ENCODE peak calls at places on chromosomes 5 and 9, in five cellular contexts. X, N, W, T and Q are unnamed samples.

GRCh38 chr9:85716031-85716877 is 25.5 kb downstream of the AGTPBP1 start:
- DNase-seq in X (no peak), N (no peak), W (no peak), T (no peak), Q (peak)

GRCh38 chr9:89740722-89741121 is 135.9 kb downstream of the GADD45G start:
- DNase-seq in X (no peak), N (peak), W (no peak), T (no peak), Q (no peak)

GRCh38 chr5:149636861-149637246 is 55.6 kb downstream of the ARHGEF37 start:
- DNase-seq in X (peak), N (peak), W (no peak), T (peak), Q (peak)

GRCh38 chr9:93476924-93477323 is 23.5 kb upstream of the FAM120AOS start:
- DNase-seq in X (no peak), N (no peak), W (no peak), T (no peak), Q (no peak)

GRCh38 chr5:31664566-31664965 is 25.6 kb downstream of the PDZD2 start:
- DNase-seq in X (peak), N (no peak), W (no peak), T (peak), Q (peak)

GRCh38 chr5:176352116-176352878 is 9.3 kb downstream of the KIAA1191 start:
- DNase-seq in X (no peak), N (no peak), W (no peak), T (no peak), Q (no peak)

GRCh38 chr9:90099262-90099982 is 494.6 kb downstream of the GADD45G start:
- DNase-seq in X (no peak), N (no peak), W (no peak), T (no peak), Q (peak)

GRCh38 chr9:132144708-132145365 is 17.0 kb upstream of the NTNG2 start:
- DNase-seq in X (no peak), N (peak), W (no peak), T (no peak), Q (no peak)

GRCh38 chr5:157827429-157827828 is 31.5 kb downstream of the CLINT1 start:
- DNase-seq in X (no peak), N (no peak), W (no peak), T (no peak), Q (no peak)

GRCh38 chr5:120734033-120734432 is 269.9 kb downstream of the PRR16 start:
- DNase-seq in X (no peak), N (no peak), W (no peak), T (no peak), Q (peak)

GRCh38 chr5:9613360-9613759 is 16.8 kb downstream of the TAS2R1 start:
- DNase-seq in X (no peak), N (no peak), W (no peak), T (no peak), Q (no peak)

GRCh38 chr5:1737790-1738405 is 61.7 kb downstream of the MRPL36 start:
- DNase-seq in X (peak), N (no peak), W (no peak), T (no peak), Q (peak)

GRCh38 chr9:135087489-135087791 is at the start of gene OLFM1:
- DNase-seq in X (peak), N (peak), W (peak), T (peak), Q (peak)

GRCh38 chr5:69285448-69286116 is 47.0 kb downstream of the CCDC125 start:
- DNase-seq in X (no peak), N (no peak), W (no peak), T (no peak), Q (peak)

GRCh38 chr9:3865373-3865772 is 339.6 kb upstream of the RFX3 start:
- DNase-seq in X (no peak), N (no peak), W (no peak), T (no peak), Q (no peak)

GRCh38 chr5:109901628-109901981 is 211.9 kb downstream of the MAN2A1 start:
- DNase-seq in X (no peak), N (no peak), W (no peak), T (no peak), Q (no peak)

GRCh38 chr5:109903061-109903460 is 213.3 kb downstream of the MAN2A1 start:
- DNase-seq in X (no peak), N (no peak), W (no peak), T (no peak), Q (no peak)

GRCh38 chr5:109898547-109899544 is 209.1 kb downstream of the MAN2A1 start:
- DNase-seq in X (no peak), N (no peak), W (no peak), T (no peak), Q (no peak)

GRCh38 chr5:109900911-109901627 is 211.3 kb downstream of the MAN2A1 start:
- DNase-seq in X (no peak), N (no peak), W (no peak), T (no peak), Q (no peak)

DNA sequence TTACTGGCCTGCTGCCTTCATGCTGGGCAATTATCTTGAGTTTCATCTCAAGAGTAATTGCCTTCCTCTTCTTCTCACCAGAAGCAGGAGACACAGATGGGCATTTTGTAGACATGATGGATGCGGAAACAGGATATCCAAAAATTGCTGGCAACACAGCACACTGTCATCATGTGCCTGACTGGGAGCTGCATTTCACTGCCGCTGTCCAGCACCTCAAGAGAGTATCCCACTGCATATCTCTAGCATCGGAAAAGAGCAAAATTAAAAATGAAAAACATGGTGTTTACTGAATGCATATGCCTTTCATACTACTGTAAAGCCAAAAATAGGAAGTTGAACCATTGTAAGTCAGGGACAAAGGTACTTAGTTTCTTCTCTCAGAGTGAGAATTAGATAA is 210.7 kb downstream of the MAN2A1 start:
- DNase-seq in X (no peak), N (no peak), W (no peak), T (no peak), Q (no peak)
- H3K4me3 ChIP-seq in X (no peak), N (no peak), W (no peak), T (no peak), Q (no peak)

GRCh38 chr5:139457241-139457640 is 5.3 kb downstream of the ECSCR start:
- DNase-seq in X (no peak), N (no peak), W (no peak), T (no peak), Q (no peak)

GRCh38 chr5:139459451-139459934 is 3.0 kb downstream of the ECSCR start:
- DNase-seq in X (no peak), N (no peak), W (no peak), T (no peak), Q (peak)

GRCh38 chr5:139460457-139460856 is 2.1 kb downstream of the ECSCR start:
- DNase-seq in X (no peak), N (no peak), W (no peak), T (no peak), Q (no peak)

GRCh38 chr5:139457653-139458306 is 4.8 kb downstream of the ECSCR start:
- DNase-seq in X (no peak), N (no peak), W (no peak), T (no peak), Q (no peak)

DNA sequence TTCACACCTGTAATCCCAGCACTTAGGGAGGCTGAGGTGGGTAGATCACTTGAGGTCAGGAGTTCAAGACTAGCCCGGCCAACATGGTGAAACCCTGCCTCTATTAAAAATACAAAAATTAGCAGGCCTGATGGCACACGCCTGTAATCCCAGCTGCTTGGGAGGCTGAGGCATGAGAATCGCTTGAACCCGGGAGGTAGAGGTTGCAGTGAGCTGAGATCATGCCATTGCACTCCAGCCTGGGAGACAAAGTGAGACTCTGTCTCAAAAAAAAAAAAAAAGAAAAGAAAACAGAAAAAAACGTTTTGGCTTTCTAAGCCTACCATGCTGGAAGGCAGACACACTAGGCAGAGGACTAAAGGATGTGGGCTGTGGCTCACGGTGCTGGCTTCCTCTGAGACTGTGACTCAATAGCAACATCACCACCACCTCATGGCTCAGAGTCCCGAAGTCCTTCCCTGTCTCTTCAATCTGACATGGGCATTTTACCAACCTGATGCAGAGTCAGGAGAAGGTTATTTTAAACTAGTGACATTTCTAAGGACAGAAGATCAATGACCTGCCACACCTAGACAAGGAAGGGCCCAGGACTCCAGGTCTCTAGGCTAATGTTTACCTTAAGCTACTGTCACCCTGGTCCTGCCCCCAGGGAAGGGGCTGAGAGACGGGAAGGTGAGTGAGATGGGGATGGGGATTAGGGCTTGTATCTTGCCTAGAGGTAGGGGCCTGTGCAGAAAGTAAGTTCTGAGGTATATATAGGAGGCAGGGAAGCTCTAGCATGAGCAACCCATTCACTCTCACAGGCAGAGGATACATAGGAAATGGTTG is 3.7 kb downstream of the ECSCR start:
- DNase-seq in X (no peak), N (no peak), W (no peak), T (no peak), Q (peak)
- H3K4me3 ChIP-seq in X (no peak), N (no peak), W (no peak), T (no peak), Q (no peak)

GRCh38 chr9:75903785-75904360 is 13.4 kb downstream of the PCSK5 start:
- DNase-seq in X (no peak), N (no peak), W (no peak), T (no peak), Q (no peak)
- H3K4me3 ChIP-seq in X (no peak), N (no peak), W (no peak), T (no peak), Q (no peak)

GRCh38 chr9:31541626-31542025 is 842.8 kb upstream of the ACO1 start:
- DNase-seq in X (no peak), N (no peak), W (no peak), T (no peak), Q (no peak)
- H3K4me3 ChIP-seq in X (no peak), N (no peak), W (no peak), T (no peak), Q (no peak)

DNA sequence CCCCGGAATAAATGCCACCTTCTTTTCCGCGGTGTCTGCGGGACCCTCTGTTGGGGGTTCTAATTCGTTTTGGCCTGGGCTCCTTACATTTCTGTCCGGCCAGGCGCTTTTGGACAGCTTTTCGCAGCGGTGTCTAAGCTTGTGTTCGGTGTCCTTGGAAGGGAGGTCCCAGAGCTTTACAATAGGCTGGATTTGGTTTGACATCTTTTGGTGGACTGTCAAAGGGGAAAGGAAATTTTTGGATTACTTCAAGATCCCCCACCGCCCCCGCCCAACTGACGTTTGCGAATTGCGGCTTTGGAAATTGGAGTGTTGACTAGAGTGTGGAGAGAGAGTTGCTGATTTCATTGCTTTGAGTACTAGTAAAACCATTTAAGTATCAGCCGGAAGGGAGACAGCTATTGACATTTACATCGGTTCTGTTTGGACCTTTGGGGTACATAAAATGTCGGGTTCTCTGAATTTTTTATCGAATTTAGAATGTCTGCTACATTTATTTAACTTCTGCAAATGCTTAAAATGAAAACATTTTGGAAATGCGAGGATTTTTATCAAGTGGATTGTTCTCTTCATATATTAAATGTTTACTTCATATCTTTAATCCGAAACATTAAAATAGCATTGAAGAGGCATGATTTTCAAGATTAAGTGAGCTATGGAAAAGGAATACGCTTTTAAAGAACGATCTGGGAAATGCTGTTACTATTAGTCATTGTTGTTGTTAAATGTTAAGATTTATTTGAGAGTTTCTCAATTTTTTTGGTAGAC is 4.7 kb upstream of the PURA start:
- DNase-seq in X (no peak), N (no peak), W (peak), T (no peak), Q (no peak)
- H3K4me3 ChIP-seq in X (peak), N (peak), W (peak), T (no peak), Q (peak)

GRCh38 chr5:134246771-134247329 is 21.0 kb upstream of the PPP2CA start:
- DNase-seq in X (no peak), N (no peak), W (peak), T (no peak), Q (no peak)

GRCh38 chr5:134247411-134247810 is 21.5 kb upstream of the PPP2CA start:
- DNase-seq in X (no peak), N (no peak), W (no peak), T (no peak), Q (no peak)

GRCh38 chr5:134249469-134250379 is 23.9 kb upstream of the PPP2CA start:
- DNase-seq in X (peak), N (no peak), W (peak), T (no peak), Q (no peak)

GRCh38 chr5:134248271-134248670 is 22.4 kb upstream of the PPP2CA start:
- DNase-seq in X (no peak), N (no peak), W (no peak), T (no peak), Q (no peak)

GRCh38 chr5:134247825-134248224 is 22.0 kb upstream of the PPP2CA start:
- DNase-seq in X (no peak), N (no peak), W (no peak), T (no peak), Q (peak)
- H3K4me3 ChIP-seq in X (no peak), N (no peak), W (no peak), T (no peak), Q (no peak)